ENCODE peak calls at places on chromosomes 16 and 17, in eight cellular contexts. One of them, this sample, is unnamed.

GRCh38 chr17:13031718-13032350 is 14.0 kb upstream of the ELAC2 start:
- DNase-seq in HepG2: peak; percentile 10
- DNase-seq in upper lobe of left lung: no peak
- DNase-seq in uterus: peak; percentile 46
- DNase-seq in stomach: peak; percentile 53
- DNase-seq in tibial nerve: peak; percentile 45
- DNase-seq in esophagus squamous epithelium: no peak
- DNase-seq in heart left ventricle: peak; percentile 34
- DNase-seq in this sample: peak; percentile 87

GRCh38 chr17:55577011-55577586 is 65.8 kb upstream of the SMIM36 start:
- DNase-seq in HepG2: no peak
- DNase-seq in upper lobe of left lung: no peak
- DNase-seq in uterus: peak; percentile 44
- DNase-seq in stomach: no peak
- DNase-seq in tibial nerve: peak; percentile 68
- DNase-seq in esophagus squamous epithelium: no peak
- DNase-seq in heart left ventricle: peak; percentile 46
- DNase-seq in this sample: peak; percentile 86

GRCh38 chr17:37488009-37488604 is 1.6 kb upstream of the DUSP14 start:
- DNase-seq in HepG2: peak; percentile 98
- DNase-seq in upper lobe of left lung: no peak
- DNase-seq in uterus: no peak
- DNase-seq in stomach: no peak
- DNase-seq in tibial nerve: no peak
- DNase-seq in esophagus squamous epithelium: no peak
- DNase-seq in heart left ventricle: no peak
- DNase-seq in this sample: no peak

GRCh38 chr17:10177921-10178788 is 20.3 kb downstream of the GAS7 start:
- DNase-seq in HepG2: no peak
- DNase-seq in upper lobe of left lung: no peak
- DNase-seq in uterus: no peak
- DNase-seq in stomach: no peak
- DNase-seq in tibial nerve: no peak
- DNase-seq in esophagus squamous epithelium: no peak
- DNase-seq in heart left ventricle: no peak
- DNase-seq in this sample: no peak

GRCh38 chr16:57999971-58000705 is at the start of gene ZNF319:
- DNase-seq in HepG2: no peak
- DNase-seq in upper lobe of left lung: no peak
- DNase-seq in uterus: no peak
- DNase-seq in stomach: no peak
- DNase-seq in tibial nerve: no peak
- DNase-seq in esophagus squamous epithelium: no peak
- DNase-seq in heart left ventricle: no peak
- DNase-seq in this sample: no peak

GRCh38 chr16:31351937-31352315 is 3.0 kb upstream of the ITGAX start:
- DNase-seq in HepG2: no peak
- DNase-seq in upper lobe of left lung: no peak
- DNase-seq in uterus: no peak
- DNase-seq in stomach: no peak
- DNase-seq in tibial nerve: no peak
- DNase-seq in esophagus squamous epithelium: no peak
- DNase-seq in heart left ventricle: no peak
- DNase-seq in this sample: no peak

GRCh38 chr16:81316176-81316496 is 1.4 kb downstream of the GAN start:
- DNase-seq in HepG2: no peak
- DNase-seq in upper lobe of left lung: no peak
- DNase-seq in uterus: no peak
- DNase-seq in stomach: no peak
- DNase-seq in tibial nerve: no peak
- DNase-seq in esophagus squamous epithelium: no peak
- DNase-seq in heart left ventricle: no peak
- DNase-seq in this sample: no peak

GRCh38 chr17:35089846-35090193 is 26.3 kb upstream of the RFFL start:
- DNase-seq in HepG2: peak; percentile 52
- DNase-seq in upper lobe of left lung: peak; percentile 33
- DNase-seq in uterus: peak; percentile 18
- DNase-seq in stomach: no peak
- DNase-seq in tibial nerve: peak; percentile 7
- DNase-seq in esophagus squamous epithelium: no peak
- DNase-seq in heart left ventricle: no peak
- DNase-seq in this sample: peak; percentile 88

GRCh38 chr17:51527230-51527982 is 267.1 kb downstream of the UTP18 start:
- DNase-seq in HepG2: no peak
- DNase-seq in upper lobe of left lung: no peak
- DNase-seq in uterus: no peak
- DNase-seq in stomach: no peak
- DNase-seq in tibial nerve: no peak
- DNase-seq in esophagus squamous epithelium: no peak
- DNase-seq in heart left ventricle: no peak
- DNase-seq in this sample: no peak

GRCh38 chr16:68257906-68258800 is 6.2 kb upstream of the SLC7A6 start:
- DNase-seq in HepG2: peak; percentile 95
- DNase-seq in upper lobe of left lung: no peak
- DNase-seq in uterus: no peak
- DNase-seq in stomach: no peak
- DNase-seq in tibial nerve: no peak
- DNase-seq in esophagus squamous epithelium: no peak
- DNase-seq in heart left ventricle: no peak
- DNase-seq in this sample: no peak

GRCh38 chr16:47019563-47019962 is 46.1 kb upstream of the DNAJA2 start:
- DNase-seq in HepG2: no peak
- DNase-seq in upper lobe of left lung: no peak
- DNase-seq in uterus: no peak
- DNase-seq in stomach: no peak
- DNase-seq in tibial nerve: no peak
- DNase-seq in esophagus squamous epithelium: no peak
- DNase-seq in heart left ventricle: no peak
- DNase-seq in this sample: no peak
- TF ChIP-seq CTCF in HepG2: peak; percentile 9
- TF ChIP-seq CTCF in upper lobe of left lung: no peak
- TF ChIP-seq CTCF in uterus: no peak
- TF ChIP-seq CTCF in stomach: no peak
- TF ChIP-seq CTCF in tibial nerve: no peak
- TF ChIP-seq CTCF in esophagus squamous epithelium: no peak
- TF ChIP-seq CTCF in heart left ventricle: no peak
- TF ChIP-seq CTCF in this sample: no peak

DNA sequence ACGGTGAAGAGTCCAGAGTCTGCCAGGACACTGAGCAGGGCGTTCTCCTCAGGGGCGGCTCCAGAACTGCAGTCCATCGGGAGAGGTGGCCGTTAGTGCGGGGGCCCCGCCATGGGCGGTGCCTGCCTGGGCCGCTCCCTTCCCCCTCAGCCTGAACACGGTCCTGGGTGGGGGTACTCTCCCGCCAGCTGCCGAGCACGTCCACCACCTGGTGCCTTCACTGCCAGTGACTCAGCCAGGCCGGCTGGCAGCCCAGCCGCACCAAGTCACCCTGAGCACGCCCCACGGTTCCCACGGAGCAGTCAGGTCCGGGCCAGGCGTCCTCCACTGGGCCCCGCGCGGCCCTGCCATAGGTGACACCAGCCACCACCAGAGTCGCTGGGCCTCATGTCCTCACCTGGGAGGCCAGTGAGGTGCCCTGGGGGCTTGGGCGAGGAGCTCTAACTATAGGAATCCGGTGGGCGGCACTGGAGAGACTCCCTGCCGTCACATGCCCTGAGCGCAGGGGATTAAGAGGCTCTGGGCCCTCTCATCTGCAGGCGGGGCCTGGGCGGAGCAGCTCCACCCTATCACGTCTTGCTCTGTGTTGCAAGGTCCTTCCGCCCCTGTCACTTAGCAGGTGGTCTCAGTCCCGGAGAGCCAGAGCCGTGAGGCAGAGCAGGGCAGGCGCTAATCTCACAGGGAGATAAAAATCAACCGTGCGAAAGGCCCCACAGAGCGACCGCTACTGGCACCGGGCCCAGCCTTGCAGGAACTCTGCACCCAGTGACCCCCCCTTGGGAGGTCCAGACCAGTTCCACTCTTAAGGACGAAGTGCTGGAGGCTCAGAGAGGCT is 14.3 kb downstream of the PIEZO1 start:
- DNase-seq in HepG2: peak; percentile 81
- DNase-seq in upper lobe of left lung: peak; percentile 89
- DNase-seq in uterus: peak; percentile 76
- DNase-seq in stomach: peak; percentile 40
- DNase-seq in tibial nerve: no peak
- DNase-seq in esophagus squamous epithelium: no peak
- DNase-seq in heart left ventricle: peak; percentile 76
- DNase-seq in this sample: no peak
- TF ChIP-seq POLR2A in HepG2: no peak
- TF ChIP-seq POLR2A in upper lobe of left lung: no peak
- TF ChIP-seq POLR2A in uterus: peak; percentile 20
- TF ChIP-seq POLR2A in stomach: no peak
- TF ChIP-seq POLR2A in tibial nerve: no peak
- TF ChIP-seq POLR2A in esophagus squamous epithelium: peak; percentile 30
- TF ChIP-seq POLR2A in heart left ventricle: no peak
- TF ChIP-seq POLR2A in this sample: no peak

GRCh38 chr16:74485916-74486315 is 64.6 kb upstream of the CLEC18B start:
- DNase-seq in HepG2: no peak
- DNase-seq in upper lobe of left lung: no peak
- DNase-seq in uterus: no peak
- DNase-seq in stomach: no peak
- DNase-seq in tibial nerve: no peak
- DNase-seq in esophagus squamous epithelium: no peak
- DNase-seq in heart left ventricle: no peak
- DNase-seq in this sample: no peak

GRCh38 chr16:74477226-74477625 is 55.9 kb upstream of the CLEC18B start:
- DNase-seq in HepG2: peak; percentile 48
- DNase-seq in upper lobe of left lung: no peak
- DNase-seq in uterus: no peak
- DNase-seq in stomach: no peak
- DNase-seq in tibial nerve: no peak
- DNase-seq in esophagus squamous epithelium: no peak
- DNase-seq in heart left ventricle: no peak
- DNase-seq in this sample: no peak

GRCh38 chr16:74480150-74481029 is 59.1 kb upstream of the CLEC18B start:
- DNase-seq in HepG2: no peak
- DNase-seq in upper lobe of left lung: no peak
- DNase-seq in uterus: no peak
- DNase-seq in stomach: peak; percentile 49
- DNase-seq in tibial nerve: peak; percentile 63
- DNase-seq in esophagus squamous epithelium: no peak
- DNase-seq in heart left ventricle: peak; percentile 13
- DNase-seq in this sample: no peak
- TF ChIP-seq CTCF in HepG2: no peak
- TF ChIP-seq CTCF in upper lobe of left lung: no peak
- TF ChIP-seq CTCF in uterus: no peak
- TF ChIP-seq CTCF in stomach: no peak
- TF ChIP-seq CTCF in tibial nerve: no peak
- TF ChIP-seq CTCF in esophagus squamous epithelium: no peak
- TF ChIP-seq CTCF in heart left ventricle: no peak
- TF ChIP-seq CTCF in this sample: no peak

GRCh38 chr17:57889892-57890856 is 40.3 kb upstream of the MRPS23 start:
- DNase-seq in HepG2: no peak
- DNase-seq in upper lobe of left lung: peak; percentile 81
- DNase-seq in uterus: peak; percentile 91
- DNase-seq in stomach: peak; percentile 83
- DNase-seq in tibial nerve: no peak
- DNase-seq in esophagus squamous epithelium: no peak
- DNase-seq in heart left ventricle: peak; percentile 86
- DNase-seq in this sample: peak; percentile 57
- TF ChIP-seq POLR2A in HepG2: no peak
- TF ChIP-seq POLR2A in upper lobe of left lung: no peak
- TF ChIP-seq POLR2A in uterus: no peak
- TF ChIP-seq POLR2A in stomach: no peak
- TF ChIP-seq POLR2A in tibial nerve: no peak
- TF ChIP-seq POLR2A in esophagus squamous epithelium: no peak
- TF ChIP-seq POLR2A in heart left ventricle: no peak
- TF ChIP-seq POLR2A in this sample: no peak